ENCODE peak calls at places on chromosomes 16 and 17, in seven cellular contexts. R is NCI-H1105, K is HT1080, B is posterior vena cava, F is neuronal stem cell, G is Peyer's patch, A is H7. U is an unnamed sample.

GRCh38 chr16:29995330-29995910 is at the start of gene HIRIP3:
- DNase-seq in R (peak), K (peak), B (peak), F (peak), G (peak), A (peak), U (peak)

GRCh38 chr16:60214321-60214720 is 1480.2 kb upstream of the GOT2 start:
- DNase-seq in R (no peak), K (no peak), B (no peak), F (no peak), G (no peak), A (no peak), U (no peak)

GRCh38 chr17:79752175-79752574 is 21.4 kb downstream of the ENPP7 start:
- DNase-seq in R (no peak), K (no peak), B (peak), F (no peak), G (no peak), A (peak), U (no peak)

GRCh38 chr17:20073056-20073979 is 64.2 kb downstream of the SPECC1 start:
- DNase-seq in R (no peak), K (peak), B (peak), F (no peak), G (no peak), A (no peak), U (peak)

GRCh38 chr16:87431926-87432325 is 39.8 kb downstream of the MAP1LC3B start:
- DNase-seq in R (no peak), K (peak), B (peak), F (no peak), G (no peak), A (no peak), U (no peak)

GRCh38 chr16:67922740-67923139 is 8.9 kb downstream of the CTRL start:
- DNase-seq in R (peak), K (no peak), B (no peak), F (no peak), G (no peak), A (no peak), U (no peak)

GRCh38 chr16:4393243-4393606 is 21.6 kb downstream of the VASN start:
- DNase-seq in R (no peak), K (no peak), B (no peak), F (no peak), G (no peak), A (no peak), U (no peak)

GRCh38 chr16:63890072-63890471 is 1231.8 kb downstream of the CDH11 start:
- DNase-seq in R (no peak), K (no peak), B (no peak), F (no peak), G (no peak), A (no peak), U (no peak)

GRCh38 chr17:49819118-49819517 is 28.8 kb downstream of the TAC4 start:
- DNase-seq in R (no peak), K (no peak), B (no peak), F (no peak), G (no peak), A (no peak), U (no peak)

GRCh38 chr17:67365762-67366192 is 600 bp downstream of the PSMD12 start:
- DNase-seq in R (no peak), K (peak), B (no peak), F (no peak), G (no peak), A (no peak), U (no peak)

GRCh38 chr17:58263773-58264172 is 17.0 kb downstream of the MPO start:
- DNase-seq in R (no peak), K (no peak), B (no peak), F (no peak), G (no peak), A (no peak), U (no peak)

GRCh38 chr16:52498640-52499039 is 48.3 kb downstream of the TOX3 start:
- DNase-seq in R (no peak), K (no peak), B (no peak), F (no peak), G (no peak), A (peak), U (peak)

GRCh38 chr17:31314788-31315105 is 893 bp upstream of the EVI2B start:
- DNase-seq in R (no peak), K (no peak), B (no peak), F (no peak), G (no peak), A (no peak), U (no peak)

GRCh38 chr17:16001498-16001897 is 1.9 kb downstream of the TTC19 start:
- DNase-seq in R (no peak), K (peak), B (no peak), F (no peak), G (no peak), A (no peak), U (no peak)

GRCh38 chr17:4118095-4118743 is 24.6 kb downstream of the ZZEF1 start:
- DNase-seq in R (no peak), K (no peak), B (no peak), F (no peak), G (no peak), A (no peak), U (no peak)

GRCh38 chr16:4814542-4815173 is 12.2 kb upstream of the ROGDI start:
- DNase-seq in R (no peak), K (no peak), B (no peak), F (no peak), G (no peak), A (peak), U (no peak)

GRCh38 chr17:3848229-3848628 is 2.2 kb upstream of the NCBP3 start:
- DNase-seq in R (no peak), K (peak), B (peak), F (no peak), G (no peak), A (no peak), U (no peak)